ENCODE peak calls at places on chromosomes 7 and 10, in eight cellular contexts. B, F, A, M, T, C, K and X are unnamed samples.

GRCh38 chr7:131336956-131337355 is 9.3 kb downstream of the MKLN1 start:
- DNase-seq in B (peak), F (no peak), A (no peak), M (peak), T (no peak), C (no peak), K (no peak), X (no peak)

GRCh38 chr7:55127622-55128081 is 108.8 kb downstream of the EGFR start:
- DNase-seq in B (no peak), F (no peak), A (no peak), M (no peak), T (peak), C (no peak), K (no peak), X (no peak)

GRCh38 chr10:71345720-71346119 is 26.7 kb downstream of the SLC29A3 start:
- DNase-seq in B (no peak), F (no peak), A (no peak), M (no peak), T (no peak), C (no peak), K (no peak), X (no peak)

GRCh38 chr10:14653271-14654161 is 121.2 kb downstream of the FAM107B start:
- DNase-seq in B (no peak), F (peak), A (peak), M (no peak), T (peak), C (no peak), K (peak), X (no peak)

GRCh38 chr10:22640351-22640750 is 74.0 kb downstream of the PIP4K2A start:
- DNase-seq in B (no peak), F (no peak), A (no peak), M (no peak), T (no peak), C (no peak), K (no peak), X (no peak)

GRCh38 chr10:124647421-124648130 is 96.6 kb downstream of the FAM53B start:
- DNase-seq in B (peak), F (no peak), A (no peak), M (peak), T (peak), C (peak), K (peak), X (no peak)

GRCh38 chr10:8758029-8758428 is 703.5 kb downstream of the GATA3 start:
- DNase-seq in B (no peak), F (no peak), A (no peak), M (no peak), T (no peak), C (no peak), K (no peak), X (no peak)

GRCh38 chr10:103452714-103453230 is 602 bp upstream of the CALHM2 start:
- DNase-seq in B (no peak), F (no peak), A (no peak), M (no peak), T (no peak), C (no peak), K (no peak), X (no peak)

GRCh38 chr7:77434570-77434969 is 18.4 kb upstream of the GSAP start:
- DNase-seq in B (no peak), F (no peak), A (no peak), M (no peak), T (no peak), C (no peak), K (no peak), X (no peak)

GRCh38 chr7:46352335-46352954 is 431.4 kb upstream of the IGFBP3 start:
- DNase-seq in B (peak), F (peak), A (no peak), M (no peak), T (peak), C (no peak), K (no peak), X (peak)

GRCh38 chr7:66198956-66199355 is 6.2 kb upstream of the TPST1 start:
- DNase-seq in B (no peak), F (no peak), A (no peak), M (no peak), T (no peak), C (peak), K (no peak), X (no peak)

GRCh38 chr10:119667562-119668328 is 16.6 kb downstream of the BAG3 start:
- DNase-seq in B (peak), F (peak), A (no peak), M (no peak), T (peak), C (peak), K (peak), X (peak)

GRCh38 chr10:76523215-76523614 is 1091.8 kb downstream of the LRMDA start:
- DNase-seq in B (no peak), F (no peak), A (no peak), M (no peak), T (no peak), C (peak), K (no peak), X (no peak)

DNA sequence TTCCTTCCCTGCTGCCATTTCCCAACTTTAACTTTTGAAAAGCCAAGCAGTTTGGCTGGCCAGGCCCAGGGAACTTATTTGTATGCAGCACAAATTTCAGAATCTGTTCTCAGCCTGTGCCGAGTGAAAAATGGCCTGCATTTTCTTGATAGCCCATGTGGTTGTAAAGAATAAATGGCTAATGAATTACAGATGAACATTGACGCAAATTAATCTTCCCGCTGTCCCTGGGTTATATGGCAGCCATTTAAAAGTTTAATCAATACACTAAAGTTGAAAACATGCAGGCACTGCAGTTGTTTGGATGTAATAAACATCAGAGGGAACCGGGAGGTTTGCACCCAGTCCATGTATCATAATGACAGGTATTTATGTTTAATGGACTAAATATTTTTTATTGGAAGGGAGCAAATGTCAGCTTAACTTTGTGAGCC is 1092.4 kb downstream of the LRMDA start:
- DNase-seq in B (no peak), F (no peak), A (no peak), M (no peak), T (no peak), C (peak), K (no peak), X (no peak)
- TF ChIP-seq POLR2AphosphoS5 in B (no peak), F (no peak), A (no peak), M (no peak), T (no peak), C (peak), K (no peak), X (no peak)

GRCh38 chr7:926061-927030 is 28.1 kb downstream of the ADAP1 start:
- DNase-seq in B (no peak), F (no peak), A (no peak), M (no peak), T (no peak), C (peak), K (peak), X (no peak)
- TF ChIP-seq POLR2AphosphoS5 in B (no peak), F (no peak), A (no peak), M (no peak), T (no peak), C (no peak), K (no peak), X (no peak)

GRCh38 chr7:51034531-51035264 is 252.0 kb upstream of the GRB10 start:
- DNase-seq in B (no peak), F (no peak), A (no peak), M (no peak), T (no peak), C (no peak), K (no peak), X (no peak)

GRCh38 chr7:51033722-51034530 is 251.2 kb upstream of the GRB10 start:
- DNase-seq in B (no peak), F (no peak), A (no peak), M (no peak), T (no peak), C (peak), K (no peak), X (no peak)

GRCh38 chr7:51029586-51030230 is 247.0 kb upstream of the GRB10 start:
- DNase-seq in B (no peak), F (no peak), A (peak), M (no peak), T (no peak), C (no peak), K (no peak), X (no peak)

GRCh38 chr7:51031216-51031615 is 248.5 kb upstream of the GRB10 start:
- DNase-seq in B (no peak), F (no peak), A (no peak), M (no peak), T (no peak), C (no peak), K (no peak), X (no peak)

DNA sequence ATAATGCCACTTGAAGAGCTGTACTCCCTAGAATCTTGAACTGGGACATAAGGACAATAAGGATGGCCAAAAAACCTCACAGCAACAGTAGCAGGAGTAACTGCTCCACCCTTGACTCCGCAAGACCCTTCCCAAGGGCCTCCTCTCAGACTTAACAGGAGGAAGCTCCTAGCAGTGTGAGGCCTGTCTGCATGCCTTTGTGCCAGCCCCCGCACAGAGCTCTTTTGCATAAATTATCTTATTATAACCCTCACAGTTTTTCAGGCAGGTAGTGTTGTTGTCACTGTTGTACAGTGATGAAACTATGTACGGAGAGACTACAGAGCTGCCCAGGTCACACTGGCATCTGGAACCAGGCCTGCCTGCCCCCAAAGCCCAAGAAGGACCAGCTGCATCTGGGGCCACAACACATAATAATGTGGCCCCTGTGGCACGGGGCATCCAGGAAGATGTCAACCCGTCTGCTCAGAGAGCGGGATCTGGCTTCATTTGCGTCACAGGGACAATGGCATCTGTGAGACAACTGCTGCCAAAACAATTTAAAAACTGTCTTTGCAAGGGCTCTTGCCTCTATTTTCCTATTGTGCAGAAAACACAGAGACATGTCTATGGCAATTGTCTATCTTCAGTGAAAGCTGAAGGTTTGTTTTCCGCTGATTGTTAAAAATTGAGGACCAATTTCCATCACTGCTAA is 249.2 kb upstream of the GRB10 start:
- DNase-seq in B (no peak), F (no peak), A (no peak), M (no peak), T (no peak), C (no peak), K (no peak), X (no peak)
- TF ChIP-seq POLR2AphosphoS5 in B (no peak), F (no peak), A (no peak), M (no peak), T (no peak), C (no peak), K (no peak), X (no peak)

GRCh38 chr7:101536232-101536631 is 92.9 kb downstream of the MYL10 start:
- DNase-seq in B (no peak), F (no peak), A (no peak), M (no peak), T (peak), C (no peak), K (peak), X (no peak)

GRCh38 chr7:101534015-101534803 is 94.9 kb downstream of the MYL10 start:
- DNase-seq in B (no peak), F (no peak), A (no peak), M (no peak), T (no peak), C (no peak), K (no peak), X (no peak)

GRCh38 chr7:101536668-101537067 is 92.4 kb downstream of the MYL10 start:
- DNase-seq in B (no peak), F (no peak), A (no peak), M (no peak), T (no peak), C (no peak), K (no peak), X (no peak)

GRCh38 chr7:101534873-101535272 is 94.2 kb downstream of the MYL10 start:
- DNase-seq in B (no peak), F (no peak), A (no peak), M (no peak), T (no peak), C (no peak), K (no peak), X (no peak)

GRCh38 chr7:101535333-101535732 is 93.8 kb downstream of the MYL10 start:
- DNase-seq in B (no peak), F (no peak), A (no peak), M (no peak), T (no peak), C (no peak), K (peak), X (no peak)
- TF ChIP-seq POLR2AphosphoS5 in B (no peak), F (no peak), A (no peak), M (no peak), T (no peak), C (no peak), K (no peak), X (no peak)

DNA sequence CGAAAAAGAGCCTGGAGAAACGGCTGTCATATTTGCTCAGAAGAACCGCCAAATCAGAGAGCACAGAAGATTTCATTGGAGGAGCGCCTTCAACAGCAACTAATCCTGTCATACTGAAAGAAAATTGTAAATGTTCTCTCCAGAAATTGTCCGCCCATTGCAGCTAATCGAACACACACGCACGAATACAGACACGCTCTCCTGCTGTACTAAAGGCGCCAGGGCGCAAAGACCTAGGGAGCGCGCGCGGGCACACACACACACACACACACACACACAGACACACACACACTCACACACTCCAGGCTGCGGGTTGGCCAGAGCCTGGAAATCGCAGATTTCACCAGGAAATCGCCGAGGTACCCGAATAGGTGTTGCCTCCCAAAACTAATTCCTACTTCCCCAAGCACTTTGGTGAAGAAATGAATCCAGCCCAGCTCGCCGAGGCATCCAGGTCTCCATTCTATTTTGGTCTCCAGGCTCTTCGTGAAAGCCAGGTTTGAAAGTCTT is at the start of gene CHRM2:
- DNase-seq in B (no peak), F (no peak), A (no peak), M (no peak), T (peak), C (peak), K (no peak), X (no peak)
- TF ChIP-seq POLR2AphosphoS5 in B (no peak), F (no peak), A (no peak), M (no peak), T (no peak), C (no peak), K (no peak), X (no peak)